ENCODE peak calls at places on chromosomes 16 and 17, in four cellular contexts. B is HepG2, L is K562, E is HEK293T. T is an unnamed sample.

GRCh38 chr16:88735616-88736015 is 29.3 kb downstream of the CTU2 start:
- DNase-seq in L (no peak), B (no peak), E (no peak), T (no peak)

GRCh38 chr17:15945493-15946209 is 721 bp downstream of the ADORA2B start:
- DNase-seq in E (no peak), B (no peak), L (peak), T (peak)

GRCh38 chr17:79667121-79667715 is 56.4 kb upstream of the RBFOX3 start:
- DNase-seq in B (no peak), E (no peak), L (no peak), T (no peak)

GRCh38 chr17:82703036-82703745 is 4.7 kb upstream of the RAB40B start:
- DNase-seq in B (no peak), E (no peak), L (no peak), T (no peak)

GRCh38 chr16:14284930-14285541 is 213.9 kb downstream of the MRTFB start:
- DNase-seq in B (peak), E (peak), L (no peak), T (peak)

GRCh38 chr16:54436342-54436741 is 149.8 kb upstream of the IRX3 start:
- DNase-seq in E (no peak), B (no peak), L (no peak), T (no peak)

GRCh38 chr17:4877089-4877488 is 22.2 kb upstream of the C17orf107 start:
- DNase-seq in E (no peak), L (no peak), B (no peak), T (no peak)

GRCh38 chr16:66923247-66923851 is 2.0 kb downstream of the RRAD start:
- DNase-seq in B (no peak), E (no peak), L (no peak), T (no peak)

GRCh38 chr17:82023447-82024241 is 539 bp downstream of the LRRC45 start:
- DNase-seq in E (no peak), L (no peak), B (no peak), T (peak)

GRCh38 chr17:38508570-38508950 is 80.3 kb downstream of the ARHGAP23 start:
- DNase-seq in L (no peak), B (no peak), E (no peak), T (no peak)

GRCh38 chr17:42608692-42609181 is 437 bp downstream of the RETREG3 start:
- DNase-seq in B (no peak), L (no peak), E (no peak), T (no peak)

GRCh38 chr17:70535986-70536385 is 366.7 kb downstream of the KCNJ2 start:
- DNase-seq in B (no peak), E (no peak), L (no peak), T (no peak)

GRCh38 chr17:74949455-74950115 is 13.9 kb downstream of the OTOP3 start:
- DNase-seq in L (no peak), E (no peak), B (no peak), T (no peak)

GRCh38 chr16:66618588-66618987 is 14.1 kb downstream of the CMTM3 start:
- DNase-seq in E (no peak), L (no peak), B (no peak), T (no peak)

GRCh38 chr17:58630883-58631522 is 60.8 kb downstream of the TEX14 start:
- DNase-seq in L (no peak), E (peak), B (no peak), T (peak)

GRCh38 chr17:45364531-45365390 is 47.9 kb upstream of the MAP3K14 start:
- DNase-seq in E (peak), L (no peak), B (no peak), T (peak)

GRCh38 chr17:8066841-8067775 is 20.4 kb downstream of the ALOX12B start:
- DNase-seq in E (no peak), L (no peak), B (no peak), T (peak)

GRCh38 chr16:4533490-4533889 is 5.1 kb downstream of the CDIP1 start:
- DNase-seq in B (no peak), L (no peak), E (no peak), T (no peak)

GRCh38 chr16:28844226-28844885 is 1.8 kb downstream of the TUFM start:
- DNase-seq in B (no peak), E (no peak), L (no peak), T (no peak)

GRCh38 chr16:28843766-28844165 is 2.4 kb downstream of the TUFM start:
- DNase-seq in L (no peak), B (no peak), E (no peak), T (no peak)

GRCh38 chr16:28846080-28846932 is at the start of gene TUFM:
- DNase-seq in E (peak), L (peak), B (peak), T (peak)

GRCh38 chr16:28846933-28847273 is 755 bp upstream of the TUFM start:
- DNase-seq in E (no peak), B (no peak), L (no peak), T (no peak)

DNA sequence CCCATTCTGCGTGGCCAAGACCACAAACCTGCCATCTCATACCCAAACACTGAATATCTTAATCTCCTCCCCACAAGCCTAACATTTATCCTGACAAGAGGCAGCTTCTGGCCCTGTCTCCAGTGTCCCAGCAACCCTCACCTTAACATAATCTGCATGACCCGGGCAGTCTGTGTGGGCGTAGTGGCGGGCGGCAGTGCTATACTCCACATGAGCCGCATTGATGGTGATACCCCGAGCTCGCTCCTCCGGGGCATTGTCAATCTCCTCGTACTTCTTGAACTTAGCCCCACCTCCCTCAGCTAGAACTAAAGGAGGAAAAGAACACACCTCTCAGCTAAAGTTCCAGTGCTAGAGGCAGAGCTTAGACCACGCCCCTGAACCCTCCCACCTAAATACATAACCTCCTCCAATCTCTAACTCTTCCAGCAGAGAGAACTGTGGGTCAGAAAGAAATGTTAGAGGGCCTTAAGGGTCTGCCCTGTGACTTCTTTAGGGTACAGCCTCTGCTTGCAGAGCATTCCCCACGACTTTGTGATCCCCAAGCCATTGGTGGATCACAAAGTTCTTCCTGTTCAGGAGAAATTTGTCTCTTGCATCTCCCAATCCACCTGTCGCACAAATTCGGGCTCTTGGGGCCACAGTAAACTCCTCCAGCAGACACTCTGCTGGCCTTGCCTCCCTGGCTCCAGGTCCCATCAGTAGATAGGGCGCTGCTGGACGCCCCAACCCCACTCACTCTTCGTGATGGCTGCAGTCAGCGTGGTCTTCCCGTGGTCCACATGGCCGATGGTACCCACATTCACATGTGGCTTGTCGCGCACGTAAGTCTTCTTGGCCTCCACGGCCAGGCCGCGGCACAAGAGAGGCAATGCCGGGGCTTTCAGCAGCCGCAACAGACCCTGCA is 722 bp downstream of the TUFM start:
- DNase-seq in E (peak), L (peak), B (peak), T (peak)
- TF ChIP-seq ELF4 in E (no peak), L (no peak), B (no peak), T (no peak)

GRCh38 chr16:82459580-82460256 is 167.1 kb upstream of the CDH13 start:
- DNase-seq in B (no peak), E (no peak), L (no peak), T (no peak)

GRCh38 chr16:82464192-82464591 is 162.6 kb upstream of the CDH13 start:
- DNase-seq in B (no peak), L (no peak), E (no peak), T (no peak)

GRCh38 chr16:82456683-82457082 is 170.1 kb upstream of the CDH13 start:
- DNase-seq in E (peak), B (peak), L (peak), T (peak)

DNA sequence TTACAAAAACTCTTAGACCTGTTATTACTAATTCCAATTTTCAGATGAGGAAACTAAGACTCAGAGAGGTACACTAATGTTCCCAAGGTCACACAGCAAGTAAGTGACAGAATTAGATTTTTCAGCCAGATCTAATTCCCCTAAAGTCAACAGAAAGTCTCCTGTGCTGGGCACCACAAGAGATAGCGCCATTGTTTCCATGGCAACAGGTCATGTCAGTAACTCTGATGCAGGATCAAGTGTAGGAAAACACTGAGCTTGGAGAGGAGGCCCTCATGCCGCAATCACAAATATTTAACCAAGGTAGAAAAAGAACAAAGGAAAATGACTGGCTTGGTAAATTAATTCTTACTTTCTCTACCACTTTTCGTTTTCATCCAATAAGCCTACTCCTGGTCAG is 166.0 kb upstream of the CDH13 start:
- DNase-seq in E (no peak), B (peak), L (no peak), T (no peak)
- TF ChIP-seq ELF4 in E (no peak), B (no peak), L (no peak), T (no peak)

DNA sequence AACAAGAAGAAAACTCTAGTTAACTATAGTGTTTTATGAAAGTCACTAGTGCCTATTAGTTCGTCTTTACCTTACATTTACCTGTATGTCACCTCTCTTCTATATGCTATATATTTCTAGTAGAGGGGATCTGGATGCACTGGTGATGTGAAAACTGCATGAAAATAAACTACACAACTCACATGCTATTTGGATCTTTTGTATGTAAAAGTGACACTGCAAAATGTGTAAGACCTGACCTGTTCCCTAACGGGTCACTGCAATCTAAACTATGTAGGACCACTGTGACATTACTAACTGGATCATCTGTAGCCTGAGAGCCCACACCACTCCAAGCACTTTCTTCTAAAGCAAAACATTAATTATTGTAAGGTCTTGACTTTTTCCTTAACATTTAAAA is 1.7 kb downstream of the BLMH start:
- DNase-seq in E (no peak), L (peak), B (no peak), T (no peak)
- TF ChIP-seq ELF4 in E (no peak), L (no peak), B (no peak), T (no peak)

GRCh38 chr16:75267631-75268264 is 16.3 kb upstream of the BCAR1 start:
- DNase-seq in L (no peak), E (no peak), B (peak), T (no peak)

GRCh38 chr16:75264531-75264998 is 13.1 kb upstream of the BCAR1 start:
- DNase-seq in L (no peak), E (no peak), B (no peak), T (no peak)

GRCh38 chr16:75265911-75266701 is 14.7 kb upstream of the BCAR1 start:
- DNase-seq in B (peak), L (peak), E (peak), T (peak)

GRCh38 chr16:75264999-75265910 is 13.8 kb upstream of the BCAR1 start:
- DNase-seq in L (no peak), E (peak), B (no peak), T (no peak)

DNA sequence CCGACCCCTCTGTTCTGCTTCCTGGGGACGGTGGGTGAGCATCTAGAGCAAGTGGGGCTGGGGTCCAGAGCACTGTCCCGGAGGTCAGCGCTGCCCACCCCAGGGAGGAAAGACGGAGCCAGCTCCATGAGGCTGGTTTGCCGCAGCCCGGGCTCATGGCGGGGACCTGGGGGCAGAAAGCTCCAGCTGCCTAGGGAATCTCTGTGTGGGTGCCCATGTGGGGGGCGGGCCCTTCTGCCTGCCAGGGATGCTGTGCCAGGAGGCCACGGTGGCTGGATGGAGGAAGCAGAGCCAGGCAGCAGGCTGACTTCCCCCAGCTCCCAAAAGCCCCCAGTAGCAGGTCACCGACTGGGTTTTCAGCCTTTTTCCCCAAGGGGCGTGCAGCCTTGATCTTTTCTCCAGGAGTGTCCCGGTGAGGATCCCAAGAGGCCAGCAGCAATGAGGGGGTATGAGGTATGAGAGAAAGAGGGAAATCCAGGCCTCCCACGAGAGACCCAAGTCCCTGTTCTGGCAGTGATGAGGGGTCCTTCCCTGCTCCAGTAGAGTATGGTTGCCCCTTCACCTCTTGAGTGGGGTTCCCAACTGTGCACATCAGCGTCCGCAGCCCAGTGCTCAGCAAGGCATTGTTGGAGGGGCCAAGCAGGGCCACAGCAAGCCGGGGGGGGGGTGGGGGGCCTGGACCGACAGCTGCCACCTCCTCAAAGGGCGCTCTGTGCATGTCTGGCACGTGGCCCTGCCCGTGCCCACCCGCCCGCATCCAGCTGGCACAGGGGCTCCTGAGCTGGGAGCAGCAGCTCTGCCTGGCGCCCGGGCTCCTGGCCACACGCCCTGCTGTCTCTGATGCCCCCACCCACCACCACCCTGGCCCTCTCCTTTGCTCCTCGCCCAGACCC is 15.6 kb upstream of the BCAR1 start:
- DNase-seq in B (no peak), L (no peak), E (no peak), T (no peak)
- TF ChIP-seq ELF4 in B (no peak), L (no peak), E (no peak), T (no peak)

DNA sequence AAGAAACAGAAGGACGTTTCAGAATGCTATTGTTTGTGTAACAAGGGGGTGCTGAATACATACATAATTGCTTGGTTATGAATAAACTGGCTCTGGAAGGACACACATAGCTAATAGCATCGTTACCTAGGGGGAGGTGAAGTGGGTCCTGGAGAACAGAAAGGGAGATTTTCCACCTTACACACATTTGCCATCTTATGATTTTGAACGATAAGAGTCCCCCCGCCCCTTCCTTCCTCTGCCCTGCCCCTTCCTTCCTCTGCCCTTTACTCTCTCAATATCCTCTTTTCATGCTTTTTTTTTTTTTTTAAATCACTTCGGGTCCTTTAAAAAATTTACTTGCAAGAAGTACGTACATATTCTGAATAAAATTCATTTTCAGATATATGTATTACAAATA is 902 bp upstream of the DHRS7B start:
- DNase-seq in E (no peak), B (no peak), L (no peak), T (no peak)
- TF ChIP-seq ELF4 in E (no peak), B (no peak), L (no peak), T (no peak)

GRCh38 chr16:68076560-68076959 is 8.6 kb upstream of the NFATC3 start:
- DNase-seq in E (no peak), L (no peak), B (no peak), T (no peak)

GRCh38 chr16:68072038-68072695 is 13.0 kb upstream of the NFATC3 start:
- DNase-seq in E (no peak), L (peak), B (no peak), T (no peak)

GRCh38 chr16:68073902-68074760 is 11.0 kb upstream of the NFATC3 start:
- DNase-seq in L (no peak), E (no peak), B (no peak), T (no peak)

GRCh38 chr16:68075980-68076379 is 9.2 kb upstream of the NFATC3 start:
- DNase-seq in L (no peak), E (no peak), B (no peak), T (no peak)

DNA sequence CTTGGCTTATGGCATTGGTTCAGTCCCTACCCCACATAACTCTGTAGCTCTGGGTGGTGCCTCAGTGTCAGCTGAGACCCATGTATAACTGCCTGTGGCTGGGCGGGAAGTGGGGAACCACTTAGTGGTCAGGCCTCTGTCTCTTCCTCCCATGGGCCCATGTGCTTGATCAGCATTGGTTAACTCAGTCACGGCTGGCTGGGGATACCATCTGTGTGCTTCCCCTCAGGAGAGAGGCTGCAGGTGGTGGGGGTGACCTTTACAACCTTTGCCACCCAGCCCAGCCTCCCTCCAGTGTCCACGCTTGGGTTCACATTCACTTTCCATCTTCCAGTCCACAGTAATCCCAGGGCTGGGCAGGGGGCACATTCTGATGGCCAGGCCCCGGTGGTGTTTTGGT is 10.3 kb upstream of the NFATC3 start:
- DNase-seq in L (no peak), E (no peak), B (no peak), T (no peak)
- TF ChIP-seq ELF4 in L (no peak), E (no peak), B (no peak), T (no peak)

DNA sequence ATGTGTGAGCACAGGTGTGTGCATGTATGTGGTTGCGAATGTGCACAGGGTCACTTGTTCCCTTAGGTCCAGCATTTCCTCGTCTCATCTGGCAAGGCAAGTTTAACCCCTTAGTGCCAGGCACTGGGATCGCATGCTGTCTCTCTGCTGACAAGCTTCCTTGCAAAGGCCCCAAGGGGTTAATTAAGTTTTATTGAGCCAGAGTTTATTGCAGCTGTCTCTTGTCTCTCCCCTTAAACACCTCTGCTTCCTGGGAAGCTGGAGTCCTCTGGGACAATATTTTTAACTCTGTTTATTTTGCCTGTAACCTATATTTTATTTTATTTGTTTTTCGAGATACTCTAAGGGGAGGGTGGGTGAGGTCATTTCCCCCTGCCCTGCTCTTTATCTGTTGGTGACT is 99.8 kb downstream of the CBLN1 start:
- DNase-seq in B (no peak), E (no peak), L (no peak), T (no peak)
- TF ChIP-seq ELF4 in B (no peak), E (no peak), L (no peak), T (no peak)

DNA sequence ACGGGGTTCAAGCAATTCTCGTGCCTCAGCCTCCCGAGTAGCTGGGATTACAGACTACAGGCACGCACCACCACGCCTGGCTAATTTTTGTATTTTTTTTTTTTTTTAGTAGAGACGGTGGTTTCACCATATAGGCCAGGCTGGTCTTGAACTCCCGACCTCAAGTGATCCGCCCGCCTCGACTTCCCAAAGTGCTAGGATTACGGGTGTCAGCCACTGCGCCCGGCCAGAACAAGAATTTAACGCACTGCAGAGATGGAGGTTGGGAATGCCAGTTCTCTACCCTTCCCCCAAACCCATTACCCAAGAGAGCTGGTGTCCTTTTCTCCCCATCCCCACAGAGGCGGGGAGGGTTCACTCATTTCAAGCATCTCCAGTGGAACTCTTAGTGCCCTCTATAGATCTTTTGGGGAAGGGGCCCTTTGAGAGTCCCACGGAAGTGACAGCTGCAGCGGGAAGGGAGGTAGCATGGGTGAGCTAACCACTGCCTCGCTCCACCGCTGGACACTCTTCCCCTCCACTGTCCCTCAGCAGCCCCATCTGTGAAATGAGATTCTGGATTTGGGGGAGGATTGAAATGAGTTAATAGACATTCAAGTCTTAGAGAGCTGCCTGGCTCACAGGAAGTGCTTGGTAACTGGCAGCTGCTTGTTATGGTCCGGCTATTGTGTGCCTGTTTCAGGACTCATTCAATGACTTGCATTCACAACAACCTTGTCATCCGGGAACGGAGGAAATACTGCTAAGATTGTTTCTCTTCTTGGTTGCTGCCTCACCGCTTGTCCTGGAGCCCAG is 3.5 kb upstream of the UBALD2 start:
- DNase-seq in E (no peak), B (no peak), L (no peak), T (no peak)
- TF ChIP-seq ELF4 in E (no peak), B (no peak), L (no peak), T (no peak)

T was measured in WTC11.